ENCODE peak calls at places on chromosomes 7 and 10, in seven cellular contexts. One of them, this sample, is unnamed.

GRCh38 chr7:100469227-100470044 is 5.4 kb upstream of the SPACDR start:
- DNase-seq in tibial nerve: peak; percentile 86
- DNase-seq in body of pancreas: peak; percentile 88
- DNase-seq in transverse colon: peak; percentile 91
- DNase-seq in hepatocyte: peak; percentile 90
- DNase-seq in Karpas-422: peak; percentile 91
- DNase-seq in upper lobe of left lung: peak; percentile 90
- DNase-seq in this sample: peak; percentile 77

GRCh38 chr7:107152011-107152410 is 16.8 kb upstream of the HBP1 start:
- DNase-seq in tibial nerve: no peak
- DNase-seq in hepatocyte: peak; percentile 20
- DNase-seq in transverse colon: no peak
- DNase-seq in body of pancreas: no peak
- DNase-seq in Karpas-422: no peak
- DNase-seq in upper lobe of left lung: no peak
- DNase-seq in this sample: no peak

GRCh38 chr7:36514289-36515243 is 124.9 kb downstream of the ANLN start:
- DNase-seq in tibial nerve: no peak
- DNase-seq in Karpas-422: no peak
- DNase-seq in transverse colon: no peak
- DNase-seq in upper lobe of left lung: no peak
- DNase-seq in body of pancreas: no peak
- DNase-seq in hepatocyte: no peak
- DNase-seq in this sample: no peak

GRCh38 chr7:13016633-13017324 is 329.3 kb downstream of the ARL4A start:
- DNase-seq in hepatocyte: peak; percentile 29
- DNase-seq in tibial nerve: no peak
- DNase-seq in transverse colon: no peak
- DNase-seq in upper lobe of left lung: no peak
- DNase-seq in Karpas-422: no peak
- DNase-seq in body of pancreas: no peak
- DNase-seq in this sample: no peak

GRCh38 chr7:122637799-122638198 is 61.1 kb downstream of the RNF133 start:
- DNase-seq in body of pancreas: no peak
- DNase-seq in upper lobe of left lung: no peak
- DNase-seq in hepatocyte: no peak
- DNase-seq in Karpas-422: no peak
- DNase-seq in tibial nerve: no peak
- DNase-seq in transverse colon: no peak
- DNase-seq in this sample: no peak

GRCh38 chr10:59175538-59176240 is 754 bp upstream of the PHYHIPL start:
- DNase-seq in tibial nerve: no peak
- DNase-seq in body of pancreas: peak; percentile 39
- DNase-seq in Karpas-422: no peak
- DNase-seq in hepatocyte: peak; percentile 22
- DNase-seq in transverse colon: no peak
- DNase-seq in upper lobe of left lung: no peak
- DNase-seq in this sample: no peak

GRCh38 chr10:60238408-60239100 is 151.1 kb downstream of the ANK3 start:
- DNase-seq in transverse colon: no peak
- DNase-seq in upper lobe of left lung: no peak
- DNase-seq in body of pancreas: peak; percentile 49
- DNase-seq in Karpas-422: peak; percentile 89
- DNase-seq in tibial nerve: no peak
- DNase-seq in hepatocyte: peak; percentile 42
- DNase-seq in this sample: no peak

GRCh38 chr10:81978238-81978637 is 103.2 kb downstream of the NRG3 start:
- DNase-seq in tibial nerve: no peak
- DNase-seq in body of pancreas: no peak
- DNase-seq in hepatocyte: peak; percentile 72
- DNase-seq in Karpas-422: peak; percentile 72
- DNase-seq in transverse colon: no peak
- DNase-seq in upper lobe of left lung: no peak
- DNase-seq in this sample: no peak

GRCh38 chr10:20768849-20769248 is 128.3 kb downstream of the NEBL start:
- DNase-seq in upper lobe of left lung: no peak
- DNase-seq in tibial nerve: no peak
- DNase-seq in transverse colon: no peak
- DNase-seq in hepatocyte: peak; percentile 23
- DNase-seq in Karpas-422: peak; percentile 49
- DNase-seq in body of pancreas: no peak
- DNase-seq in this sample: no peak

GRCh38 chr7:2701832-2702593 is 14.0 kb downstream of the AMZ1 start:
- DNase-seq in body of pancreas: no peak
- DNase-seq in upper lobe of left lung: no peak
- DNase-seq in hepatocyte: no peak
- DNase-seq in tibial nerve: peak; percentile 45
- DNase-seq in Karpas-422: peak; percentile 38
- DNase-seq in transverse colon: no peak
- DNase-seq in this sample: no peak

GRCh38 chr10:26737730-26738129 is 40.2 kb downstream of the PDSS1 start:
- DNase-seq in transverse colon: no peak
- DNase-seq in body of pancreas: peak; percentile 51
- DNase-seq in upper lobe of left lung: peak; percentile 49
- DNase-seq in tibial nerve: no peak
- DNase-seq in Karpas-422: no peak
- DNase-seq in hepatocyte: peak; percentile 42
- DNase-seq in this sample: no peak

GRCh38 chr10:126501828-126502227 is 113.6 kb upstream of the ADAM12 start:
- DNase-seq in hepatocyte: no peak
- DNase-seq in upper lobe of left lung: no peak
- DNase-seq in transverse colon: no peak
- DNase-seq in body of pancreas: no peak
- DNase-seq in tibial nerve: no peak
- DNase-seq in Karpas-422: no peak
- DNase-seq in this sample: no peak

GRCh38 chr7:6536899-6537298 is 14.4 kb downstream of the GRID2IP start:
- DNase-seq in hepatocyte: peak; percentile 36
- DNase-seq in transverse colon: no peak
- DNase-seq in tibial nerve: no peak
- DNase-seq in Karpas-422: no peak
- DNase-seq in body of pancreas: no peak
- DNase-seq in upper lobe of left lung: no peak
- DNase-seq in this sample: no peak

GRCh38 chr10:45439873-45440272 is 65.9 kb downstream of the ALOX5 start:
- DNase-seq in hepatocyte: no peak
- DNase-seq in upper lobe of left lung: no peak
- DNase-seq in tibial nerve: no peak
- DNase-seq in transverse colon: no peak
- DNase-seq in body of pancreas: no peak
- DNase-seq in Karpas-422: no peak
- DNase-seq in this sample: no peak

GRCh38 chr10:118625504-118625903 is 30.1 kb upstream of the PRLHR start:
- DNase-seq in tibial nerve: no peak
- DNase-seq in hepatocyte: no peak
- DNase-seq in transverse colon: no peak
- DNase-seq in body of pancreas: no peak
- DNase-seq in upper lobe of left lung: no peak
- DNase-seq in Karpas-422: no peak
- DNase-seq in this sample: no peak

GRCh38 chr7:25854059-25854458 is 297.9 kb upstream of the NFE2L3 start:
- DNase-seq in tibial nerve: no peak
- DNase-seq in body of pancreas: no peak
- DNase-seq in transverse colon: no peak
- DNase-seq in upper lobe of left lung: no peak
- DNase-seq in Karpas-422: no peak
- DNase-seq in hepatocyte: no peak
- DNase-seq in this sample: no peak

GRCh38 chr7:155884225-155885161 is 72.2 kb upstream of the SHH start:
- DNase-seq in transverse colon: no peak
- DNase-seq in body of pancreas: no peak
- DNase-seq in hepatocyte: no peak
- DNase-seq in tibial nerve: no peak
- DNase-seq in Karpas-422: no peak
- DNase-seq in upper lobe of left lung: peak; percentile 18
- DNase-seq in this sample: no peak

GRCh38 chr10:81792729-81793128 is 82.3 kb upstream of the NRG3 start:
- DNase-seq in upper lobe of left lung: no peak
- DNase-seq in hepatocyte: no peak
- DNase-seq in Karpas-422: no peak
- DNase-seq in body of pancreas: no peak
- DNase-seq in transverse colon: no peak
- DNase-seq in tibial nerve: no peak
- DNase-seq in this sample: no peak

GRCh38 chr7:131653418-131654248 is 97.2 kb upstream of the PODXL start:
- DNase-seq in upper lobe of left lung: no peak
- DNase-seq in transverse colon: no peak
- DNase-seq in body of pancreas: no peak
- DNase-seq in hepatocyte: peak; percentile 48
- DNase-seq in Karpas-422: peak; percentile 19
- DNase-seq in tibial nerve: no peak
- DNase-seq in this sample: no peak

GRCh38 chr10:14253079-14253478 is 77.6 kb downstream of the FRMD4A start:
- DNase-seq in body of pancreas: no peak
- DNase-seq in Karpas-422: no peak
- DNase-seq in tibial nerve: no peak
- DNase-seq in upper lobe of left lung: no peak
- DNase-seq in hepatocyte: no peak
- DNase-seq in transverse colon: no peak
- DNase-seq in this sample: no peak

GRCh38 chr7:105224884-105225651 is 163.7 kb downstream of the SRPK2 start:
- DNase-seq in Karpas-422: peak; percentile 42
- DNase-seq in body of pancreas: peak; percentile 46
- DNase-seq in tibial nerve: no peak
- DNase-seq in upper lobe of left lung: no peak
- DNase-seq in hepatocyte: peak; percentile 20
- DNase-seq in transverse colon: no peak
- DNase-seq in this sample: no peak

GRCh38 chr7:135763261-135763660 is 14.6 kb upstream of the FAM180A start:
- DNase-seq in upper lobe of left lung: no peak
- DNase-seq in tibial nerve: no peak
- DNase-seq in body of pancreas: no peak
- DNase-seq in transverse colon: no peak
- DNase-seq in hepatocyte: no peak
- DNase-seq in Karpas-422: no peak
- DNase-seq in this sample: no peak

GRCh38 chr7:74284781-74285259 is 4.4 kb upstream of the CLIP2 start:
- DNase-seq in Karpas-422: no peak
- DNase-seq in tibial nerve: no peak
- DNase-seq in body of pancreas: peak; percentile 73
- DNase-seq in hepatocyte: peak; percentile 82
- DNase-seq in transverse colon: peak; percentile 87
- DNase-seq in upper lobe of left lung: no peak
- DNase-seq in this sample: no peak

GRCh38 chr10:49393301-49393700 is 2.6 kb downstream of the DRGX start:
- DNase-seq in Karpas-422: no peak
- DNase-seq in upper lobe of left lung: no peak
- DNase-seq in body of pancreas: no peak
- DNase-seq in transverse colon: no peak
- DNase-seq in hepatocyte: no peak
- DNase-seq in tibial nerve: no peak
- DNase-seq in this sample: no peak
- H3K27me3 ChIP-seq in Karpas-422: no peaks in the 10 kb centered on the region
- H3K27me3 ChIP-seq in upper lobe of left lung: peaks cover 18% of the 10 kb centered on the region
- H3K27me3 ChIP-seq in body of pancreas: no peaks in the 10 kb centered on the region
- H3K27me3 ChIP-seq in transverse colon: peaks cover 90% of the 10 kb centered on the region
- H3K27me3 ChIP-seq in hepatocyte: peaks cover 99% of the 10 kb centered on the region
- H3K27me3 ChIP-seq in tibial nerve: no peaks in the 10 kb centered on the region
- H3K27me3 ChIP-seq in this sample: peaks cover 36% of the 10 kb centered on the region

DNA sequence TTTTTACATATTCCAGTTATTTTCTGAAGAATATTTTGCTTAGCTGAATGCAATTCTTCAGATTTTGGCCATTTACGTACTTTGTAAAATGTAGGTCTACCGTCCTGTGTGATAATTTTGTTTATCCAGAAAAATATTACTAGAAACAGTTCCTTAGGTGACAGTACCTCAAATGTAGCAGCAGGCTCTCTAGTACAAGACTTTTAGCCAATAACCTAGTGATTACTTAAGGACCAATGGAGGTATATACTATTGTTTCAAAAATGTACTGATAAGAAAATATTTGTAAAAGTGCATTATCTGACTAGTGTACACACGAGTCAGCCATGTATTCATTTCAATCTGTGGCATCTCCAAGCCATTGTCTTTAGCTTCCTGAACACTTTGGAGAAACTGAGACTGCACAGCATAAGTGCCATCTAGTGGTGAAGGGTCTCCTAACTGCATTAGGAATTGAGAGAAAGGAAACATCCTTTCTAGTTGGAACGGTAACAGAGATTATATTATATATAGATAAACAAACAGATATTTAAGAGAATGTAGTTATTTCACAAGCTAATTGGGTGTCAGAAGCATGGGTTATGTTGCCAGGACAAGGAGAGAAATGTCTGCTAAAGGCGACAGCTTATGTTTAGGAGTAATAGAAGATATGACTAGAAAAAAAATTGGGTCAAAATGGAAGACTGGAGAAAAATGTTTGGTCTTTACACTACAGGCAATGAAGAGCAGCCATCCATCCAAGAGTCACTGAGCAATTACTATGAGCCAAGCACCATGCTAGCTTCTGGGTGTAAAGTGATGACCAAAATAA is 23.7 kb downstream of the RTKN2 start:
- DNase-seq in tibial nerve: no peak
- DNase-seq in hepatocyte: peak; percentile 77
- DNase-seq in body of pancreas: peak; percentile 44
- DNase-seq in transverse colon: peak; percentile 54
- DNase-seq in Karpas-422: peak; percentile 90
- DNase-seq in upper lobe of left lung: peak; percentile 40
- DNase-seq in this sample: no peak
- H3K27ac ChIP-seq in tibial nerve: no peak overlapping the region
- H3K27ac ChIP-seq in hepatocyte: no peak overlapping the region
- H3K27ac ChIP-seq in body of pancreas: no peak overlapping the region
- H3K27ac ChIP-seq in transverse colon: peak overlapping the region; percentile 64
- H3K27ac ChIP-seq in Karpas-422: peak overlapping the region; percentile 65
- H3K27ac ChIP-seq in upper lobe of left lung: no peak overlapping the region
- H3K27ac ChIP-seq in this sample: no peak overlapping the region

DNA sequence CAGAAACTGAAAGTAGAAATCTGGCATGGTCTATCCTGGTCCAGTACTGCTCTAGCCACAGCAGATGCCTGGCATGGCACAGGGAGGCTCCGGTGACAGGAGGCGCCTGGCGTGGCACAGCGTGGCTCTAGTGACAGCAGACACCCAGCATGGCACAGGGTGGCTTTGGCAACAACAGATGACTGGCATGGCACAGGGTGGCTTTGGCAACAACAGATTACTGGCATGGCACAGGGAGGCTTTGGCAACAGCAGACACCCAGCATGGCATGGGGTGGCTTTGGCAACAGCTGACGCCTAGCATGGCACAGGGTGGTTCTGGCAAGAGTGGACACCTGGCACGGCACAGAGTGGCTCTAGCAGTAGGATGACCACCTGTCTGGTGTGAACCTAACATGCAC is 480.5 kb upstream of the FOXK1 start:
- DNase-seq in Karpas-422: no peak
- DNase-seq in upper lobe of left lung: no peak
- DNase-seq in hepatocyte: no peak
- DNase-seq in transverse colon: no peak
- DNase-seq in tibial nerve: no peak
- DNase-seq in body of pancreas: no peak
- DNase-seq in this sample: no peak
- H3K9me3 ChIP-seq in Karpas-422: no peaks in the 10 kb centered on the region
- H3K9me3 ChIP-seq in upper lobe of left lung: no peaks in the 10 kb centered on the region
- H3K9me3 ChIP-seq in hepatocyte: no peaks in the 10 kb centered on the region
- H3K9me3 ChIP-seq in transverse colon: no peaks in the 10 kb centered on the region
- H3K9me3 ChIP-seq in tibial nerve: no peaks in the 10 kb centered on the region
- H3K9me3 ChIP-seq in body of pancreas: no peaks in the 10 kb centered on the region
- H3K9me3 ChIP-seq in this sample: no peaks in the 10 kb centered on the region

DNA sequence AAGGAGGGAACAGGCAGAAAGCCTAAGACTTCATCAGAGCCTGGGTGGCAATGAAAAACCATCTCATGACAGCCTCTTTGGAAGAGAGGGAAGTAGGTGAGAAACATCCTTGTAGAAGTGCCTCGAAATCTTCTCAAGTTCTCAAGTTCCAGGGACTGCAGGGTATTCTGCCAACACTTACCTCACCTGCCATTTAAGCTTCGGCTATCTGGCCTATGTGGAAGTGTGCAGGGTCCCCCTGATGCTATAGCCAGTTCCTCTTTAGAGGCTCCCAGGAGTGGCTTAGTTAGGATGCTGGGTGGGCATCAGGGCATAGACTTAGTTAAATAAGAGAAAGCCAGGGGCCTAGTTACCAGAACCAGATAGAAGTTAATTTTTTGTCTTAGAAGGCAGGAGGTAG is 27.0 kb downstream of the ABCC2 start:
- DNase-seq in tibial nerve: no peak
- DNase-seq in transverse colon: no peak
- DNase-seq in body of pancreas: no peak
- DNase-seq in hepatocyte: no peak
- DNase-seq in Karpas-422: no peak
- DNase-seq in upper lobe of left lung: no peak
- DNase-seq in this sample: no peak
- H3K27me3 ChIP-seq in tibial nerve: no peaks in the 10 kb centered on the region
- H3K27me3 ChIP-seq in transverse colon: no peaks in the 10 kb centered on the region
- H3K27me3 ChIP-seq in body of pancreas: no peaks in the 10 kb centered on the region
- H3K27me3 ChIP-seq in hepatocyte: no peaks in the 10 kb centered on the region
- H3K27me3 ChIP-seq in Karpas-422: no peaks in the 10 kb centered on the region
- H3K27me3 ChIP-seq in upper lobe of left lung: no peaks in the 10 kb centered on the region
- H3K27me3 ChIP-seq in this sample: no peaks in the 10 kb centered on the region

This sample was measured in effector memory CD4-positive, alpha-beta T cell.